ENCODE peak calls at places on chromosomes 3 and 15, in nine cellular contexts. One of them, this sample, is unnamed.

GRCh38 chr3:183555541-183556081 is at the start of gene KLHL6:
- DNase-seq in DMS153: no peak
- DNase-seq in HT-29: no peak
- DNase-seq in KBM-7: peak
- DNase-seq in GM20000: peak
- DNase-seq in coronary artery: no peak
- DNase-seq in ACHN: no peak
- DNase-seq in GM23248: no peak
- DNase-seq in foreskin melanocyte: no peak
- DNase-seq in this sample: peak

GRCh38 chr15:92869977-92870644 is 30.0 kb upstream of the CHD2 start:
- DNase-seq in foreskin melanocyte: no peak
- DNase-seq in ACHN: peak
- DNase-seq in coronary artery: peak
- DNase-seq in GM23248: peak
- DNase-seq in HT-29: no peak
- DNase-seq in DMS153: no peak
- DNase-seq in GM20000: no peak
- DNase-seq in KBM-7: no peak
- DNase-seq in this sample: peak

GRCh38 chr15:67033012-67033411 is 32.4 kb upstream of the SMAD3 start:
- DNase-seq in HT-29: no peak
- DNase-seq in DMS153: no peak
- DNase-seq in coronary artery: no peak
- DNase-seq in KBM-7: no peak
- DNase-seq in foreskin melanocyte: peak
- DNase-seq in GM20000: no peak
- DNase-seq in ACHN: no peak
- DNase-seq in GM23248: no peak
- DNase-seq in this sample: no peak

GRCh38 chr15:79978694-79979519 is 7.9 kb upstream of the BCL2A1 start:
- DNase-seq in GM23248: peak
- DNase-seq in foreskin melanocyte: peak
- DNase-seq in GM20000: peak
- DNase-seq in KBM-7: peak
- DNase-seq in coronary artery: no peak
- DNase-seq in DMS153: no peak
- DNase-seq in HT-29: no peak
- DNase-seq in ACHN: no peak
- DNase-seq in this sample: peak

GRCh38 chr3:182735672-182736071 is 57.6 kb upstream of the ATP11B start:
- DNase-seq in KBM-7: no peak
- DNase-seq in DMS153: no peak
- DNase-seq in GM23248: peak
- DNase-seq in GM20000: no peak
- DNase-seq in HT-29: no peak
- DNase-seq in coronary artery: no peak
- DNase-seq in foreskin melanocyte: no peak
- DNase-seq in ACHN: no peak
- DNase-seq in this sample: no peak

GRCh38 chr3:16174976-16175901 is 759 bp downstream of the GALNT15 start:
- DNase-seq in DMS153: no peak
- DNase-seq in GM23248: peak
- DNase-seq in foreskin melanocyte: no peak
- DNase-seq in coronary artery: peak
- DNase-seq in ACHN: no peak
- DNase-seq in HT-29: no peak
- DNase-seq in KBM-7: no peak
- DNase-seq in GM20000: no peak
- DNase-seq in this sample: no peak

GRCh38 chr15:31360158-31360561 is 33.5 kb downstream of the KLF13 start:
- DNase-seq in DMS153: no peak
- DNase-seq in ACHN: no peak
- DNase-seq in foreskin melanocyte: no peak
- DNase-seq in GM23248: no peak
- DNase-seq in coronary artery: no peak
- DNase-seq in HT-29: no peak
- DNase-seq in GM20000: no peak
- DNase-seq in KBM-7: no peak
- DNase-seq in this sample: no peak

GRCh38 chr3:52065264-52065756 is 8.9 kb upstream of the DUSP7 start:
- DNase-seq in DMS153: no peak
- DNase-seq in ACHN: no peak
- DNase-seq in GM20000: no peak
- DNase-seq in foreskin melanocyte: no peak
- DNase-seq in HT-29: no peak
- DNase-seq in coronary artery: no peak
- DNase-seq in GM23248: no peak
- DNase-seq in KBM-7: no peak
- DNase-seq in this sample: no peak

GRCh38 chr15:70121656-70122297 is 24.1 kb upstream of the TLE3 start:
- DNase-seq in GM20000: no peak
- DNase-seq in GM23248: peak
- DNase-seq in HT-29: no peak
- DNase-seq in ACHN: peak
- DNase-seq in DMS153: no peak
- DNase-seq in KBM-7: no peak
- DNase-seq in coronary artery: no peak
- DNase-seq in foreskin melanocyte: no peak
- DNase-seq in this sample: no peak

GRCh38 chr3:33787328-33788009 is 11.0 kb upstream of the PDCD6IP start:
- DNase-seq in GM20000: peak
- DNase-seq in GM23248: peak
- DNase-seq in HT-29: peak
- DNase-seq in coronary artery: peak
- DNase-seq in foreskin melanocyte: peak
- DNase-seq in KBM-7: peak
- DNase-seq in DMS153: no peak
- DNase-seq in ACHN: peak
- DNase-seq in this sample: peak

GRCh38 chr3:185465471-185465870 is 33.4 kb downstream of the TMEM41A start:
- DNase-seq in GM20000: no peak
- DNase-seq in coronary artery: no peak
- DNase-seq in GM23248: no peak
- DNase-seq in foreskin melanocyte: no peak
- DNase-seq in KBM-7: no peak
- DNase-seq in HT-29: no peak
- DNase-seq in ACHN: no peak
- DNase-seq in DMS153: no peak
- DNase-seq in this sample: no peak

GRCh38 chr3:51874889-51875288 is 512 bp downstream of the IQCF5 start:
- DNase-seq in ACHN: no peak
- DNase-seq in KBM-7: no peak
- DNase-seq in DMS153: no peak
- DNase-seq in GM20000: no peak
- DNase-seq in coronary artery: no peak
- DNase-seq in GM23248: no peak
- DNase-seq in HT-29: no peak
- DNase-seq in foreskin melanocyte: no peak
- DNase-seq in this sample: no peak

GRCh38 chr15:99086327-99086667 is 18.6 kb upstream of the SYNM start:
- DNase-seq in foreskin melanocyte: no peak
- DNase-seq in GM23248: no peak
- DNase-seq in HT-29: no peak
- DNase-seq in GM20000: no peak
- DNase-seq in coronary artery: no peak
- DNase-seq in KBM-7: no peak
- DNase-seq in ACHN: no peak
- DNase-seq in DMS153: no peak
- DNase-seq in this sample: no peak

GRCh38 chr15:40249477-40250303 is 10.8 kb downstream of the PAK6 start:
- DNase-seq in KBM-7: peak
- DNase-seq in GM20000: no peak
- DNase-seq in coronary artery: no peak
- DNase-seq in ACHN: no peak
- DNase-seq in foreskin melanocyte: no peak
- DNase-seq in HT-29: peak
- DNase-seq in DMS153: no peak
- DNase-seq in GM23248: peak
- DNase-seq in this sample: no peak

GRCh38 chr3:16739416-16740091 is 134.3 kb upstream of the DAZL start:
- DNase-seq in GM20000: no peak
- DNase-seq in GM23248: peak
- DNase-seq in HT-29: no peak
- DNase-seq in ACHN: no peak
- DNase-seq in KBM-7: no peak
- DNase-seq in foreskin melanocyte: peak
- DNase-seq in coronary artery: no peak
- DNase-seq in DMS153: no peak
- DNase-seq in this sample: no peak

GRCh38 chr15:78312551-78312950 is 13.1 kb upstream of the SKIC8 start:
- DNase-seq in foreskin melanocyte: no peak
- DNase-seq in KBM-7: no peak
- DNase-seq in coronary artery: no peak
- DNase-seq in GM23248: no peak
- DNase-seq in ACHN: no peak
- DNase-seq in DMS153: no peak
- DNase-seq in HT-29: no peak
- DNase-seq in GM20000: no peak
- DNase-seq in this sample: no peak

GRCh38 chr15:62976301-62976842 is 66.2 kb upstream of the TPM1 start:
- DNase-seq in coronary artery: no peak
- DNase-seq in KBM-7: no peak
- DNase-seq in HT-29: no peak
- DNase-seq in foreskin melanocyte: peak
- DNase-seq in DMS153: no peak
- DNase-seq in GM20000: no peak
- DNase-seq in GM23248: peak
- DNase-seq in ACHN: peak
- DNase-seq in this sample: no peak

GRCh38 chr3:27596334-27596841 is 112.2 kb upstream of the SLC4A7 start:
- DNase-seq in GM23248: peak
- DNase-seq in coronary artery: no peak
- DNase-seq in ACHN: peak
- DNase-seq in DMS153: no peak
- DNase-seq in GM20000: peak
- DNase-seq in KBM-7: peak
- DNase-seq in HT-29: no peak
- DNase-seq in foreskin melanocyte: peak
- DNase-seq in this sample: peak

GRCh38 chr15:92391640-92392039 is 2.0 kb upstream of the ST8SIA2 start:
- DNase-seq in GM20000: peak
- DNase-seq in foreskin melanocyte: no peak
- DNase-seq in GM23248: peak
- DNase-seq in ACHN: peak
- DNase-seq in HT-29: peak
- DNase-seq in coronary artery: no peak
- DNase-seq in DMS153: no peak
- DNase-seq in KBM-7: no peak
- DNase-seq in this sample: peak

GRCh38 chr15:78396976-78397375 is 41.0 kb upstream of the IREB2 start:
- DNase-seq in ACHN: no peak
- DNase-seq in foreskin melanocyte: no peak
- DNase-seq in HT-29: peak
- DNase-seq in KBM-7: no peak
- DNase-seq in DMS153: no peak
- DNase-seq in coronary artery: no peak
- DNase-seq in GM23248: peak
- DNase-seq in GM20000: no peak
- DNase-seq in this sample: no peak

GRCh38 chr3:174710622-174711021 is 148.5 kb upstream of the NAALADL2 start:
- DNase-seq in KBM-7: no peak
- DNase-seq in DMS153: no peak
- DNase-seq in GM23248: peak
- DNase-seq in HT-29: no peak
- DNase-seq in coronary artery: no peak
- DNase-seq in foreskin melanocyte: peak
- DNase-seq in GM20000: no peak
- DNase-seq in ACHN: no peak
- DNase-seq in this sample: no peak

GRCh38 chr3:98565237-98565643 is 28.2 kb downstream of the CPOX start:
- DNase-seq in coronary artery: no peak
- DNase-seq in ACHN: no peak
- DNase-seq in foreskin melanocyte: no peak
- DNase-seq in DMS153: no peak
- DNase-seq in GM20000: no peak
- DNase-seq in GM23248: no peak
- DNase-seq in KBM-7: no peak
- DNase-seq in HT-29: no peak
- DNase-seq in this sample: no peak

GRCh38 chr15:33851079-33851478 is 117.2 kb upstream of the CHRM5 start:
- DNase-seq in coronary artery: no peak
- DNase-seq in DMS153: no peak
- DNase-seq in GM20000: no peak
- DNase-seq in foreskin melanocyte: no peak
- DNase-seq in ACHN: no peak
- DNase-seq in HT-29: no peak
- DNase-seq in KBM-7: no peak
- DNase-seq in GM23248: no peak
- DNase-seq in this sample: no peak

GRCh38 chr3:55609230-55610100 is 122.4 kb upstream of the WNT5A start:
- DNase-seq in GM20000: no peak
- DNase-seq in foreskin melanocyte: no peak
- DNase-seq in ACHN: no peak
- DNase-seq in GM23248: no peak
- DNase-seq in coronary artery: no peak
- DNase-seq in DMS153: no peak
- DNase-seq in HT-29: no peak
- DNase-seq in KBM-7: no peak
- DNase-seq in this sample: peak

GRCh38 chr3:175526609-175527280 is 667.6 kb downstream of the NAALADL2 start:
- DNase-seq in HT-29: no peak
- DNase-seq in GM23248: no peak
- DNase-seq in KBM-7: no peak
- DNase-seq in DMS153: no peak
- DNase-seq in ACHN: peak
- DNase-seq in coronary artery: no peak
- DNase-seq in foreskin melanocyte: no peak
- DNase-seq in GM20000: no peak
- DNase-seq in this sample: no peak

GRCh38 chr3:168531116-168531515 is 435.4 kb upstream of the GOLIM4 start:
- DNase-seq in coronary artery: no peak
- DNase-seq in GM20000: no peak
- DNase-seq in DMS153: peak
- DNase-seq in KBM-7: no peak
- DNase-seq in ACHN: no peak
- DNase-seq in foreskin melanocyte: no peak
- DNase-seq in HT-29: no peak
- DNase-seq in GM23248: no peak
- DNase-seq in this sample: no peak

GRCh38 chr3:122356402-122356801 is 26.6 kb downstream of the MIX23 start:
- DNase-seq in coronary artery: no peak
- DNase-seq in GM20000: peak
- DNase-seq in HT-29: peak
- DNase-seq in foreskin melanocyte: no peak
- DNase-seq in KBM-7: peak
- DNase-seq in GM23248: peak
- DNase-seq in ACHN: peak
- DNase-seq in DMS153: peak
- DNase-seq in this sample: peak

GRCh38 chr3:38738630-38739395 is 77.2 kb downstream of the SCN10A start:
- DNase-seq in coronary artery: no peak
- DNase-seq in KBM-7: peak
- DNase-seq in GM20000: peak
- DNase-seq in DMS153: no peak
- DNase-seq in GM23248: peak
- DNase-seq in ACHN: peak
- DNase-seq in foreskin melanocyte: peak
- DNase-seq in HT-29: peak
- DNase-seq in this sample: peak

GRCh38 chr15:89090791-89091666 is 2.8 kb downstream of the ABHD2 start:
- DNase-seq in ACHN: peak
- DNase-seq in HT-29: peak
- DNase-seq in coronary artery: peak
- DNase-seq in DMS153: no peak
- DNase-seq in KBM-7: peak
- DNase-seq in GM23248: peak
- DNase-seq in foreskin melanocyte: peak
- DNase-seq in GM20000: peak
- DNase-seq in this sample: peak

GRCh38 chr3:126521122-126521891 is 2.6 kb upstream of the CHST13 start:
- DNase-seq in KBM-7: no peak
- DNase-seq in coronary artery: no peak
- DNase-seq in GM23248: peak
- DNase-seq in GM20000: no peak
- DNase-seq in foreskin melanocyte: no peak
- DNase-seq in HT-29: no peak
- DNase-seq in ACHN: no peak
- DNase-seq in DMS153: no peak
- DNase-seq in this sample: no peak

GRCh38 chr3:56929809-56930615 is 128.3 kb upstream of the ARHGEF3 start:
- DNase-seq in ACHN: no peak
- DNase-seq in DMS153: no peak
- DNase-seq in KBM-7: no peak
- DNase-seq in GM20000: no peak
- DNase-seq in coronary artery: no peak
- DNase-seq in GM23248: peak
- DNase-seq in HT-29: no peak
- DNase-seq in foreskin melanocyte: no peak
- DNase-seq in this sample: no peak

This sample was measured in Karpas-422.